ENCODE peak calls at places on chromosomes 6 and 20, in eight cellular contexts. G is endothelial cell of umbilical vein, R is K562, F is HepG2, P is GM12878, I is HCT116, Y is H1, C is SK-N-SH. B is an unnamed sample.

GRCh38 chr6:125773387-125774341 is 17.1 kb upstream of the NCOA7 start:
- DNase-seq in G (no peak), Y (no peak), C (no peak), R (no peak), I (no peak), F (no peak), P (no peak), B (no peak)

GRCh38 chr20:50187403-50188051 is 3.1 kb upstream of the CEBPB start:
- DNase-seq in Y (no peak), F (peak; percentile 77), R (peak; percentile 77), G (no peak), C (no peak), P (no peak), I (no peak), B (peak; percentile 46)

GRCh38 chr6:36720251-36721141 is 22.9 kb downstream of the RAB44 start:
- DNase-seq in F (no peak), I (no peak), P (no peak), C (no peak), Y (no peak), G (no peak), R (no peak), B (no peak)

GRCh38 chr20:45835230-45836224 is 1.9 kb downstream of the SNX21 start:
- DNase-seq in F (no peak), R (peak; percentile 83), G (no peak), Y (no peak), P (no peak), C (no peak), I (no peak), B (no peak)

GRCh38 chr6:139490482-139490881 is 116.0 kb upstream of the CITED2 start:
- DNase-seq in P (no peak), R (peak; percentile 61), C (no peak), G (peak; percentile 16), I (no peak), Y (no peak), F (peak; percentile 74), B (no peak)

GRCh38 chr6:85574932-85575598 is 18.6 kb downstream of the SNX14 start:
- DNase-seq in I (no peak), R (no peak), G (peak; percentile 82), P (no peak), C (no peak), F (peak; percentile 52), Y (no peak), B (no peak)

GRCh38 chr20:39195495-39196129 is 233.5 kb downstream of the DHX35 start:
- DNase-seq in C (peak; percentile 44), R (peak; percentile 4), I (no peak), Y (peak; percentile 53), G (no peak), F (no peak), P (no peak), B (peak; percentile 34)

GRCh38 chr6:111032493-111033140 is 50.8 kb downstream of the RPF2 start:
- DNase-seq in C (no peak), P (no peak), F (no peak), Y (no peak), R (no peak), I (no peak), G (no peak), B (no peak)

GRCh38 chr20:17499041-17499440 is 32.1 kb downstream of the BFSP1 start:
- DNase-seq in G (no peak), I (no peak), F (no peak), R (no peak), Y (no peak), C (no peak), P (no peak), B (no peak)

GRCh38 chr6:140494321-140495085 is 1120.1 kb upstream of the CITED2 start:
- DNase-seq in Y (no peak), I (no peak), P (no peak), R (no peak), C (no peak), F (no peak), G (no peak), B (no peak)

GRCh38 chr20:45088247-45088646 is 12.7 kb downstream of the KCNS1 start:
- DNase-seq in G (no peak), Y (no peak), C (no peak), R (no peak), F (no peak), I (no peak), P (no peak), B (peak; percentile 19)

GRCh38 chr6:14549319-14549770 is 431.8 kb downstream of the CD83 start:
- DNase-seq in Y (no peak), P (no peak), F (no peak), R (no peak), C (no peak), G (no peak), I (no peak), B (peak; percentile 10)

GRCh38 chr6:57143690-57144089 is 28.4 kb upstream of the BAG2 start:
- DNase-seq in R (no peak), G (no peak), I (no peak), F (no peak), C (no peak), P (no peak), Y (no peak), B (no peak)

GRCh38 chr20:5770987-5771318 is 20.8 kb downstream of the SHLD1 start:
- DNase-seq in Y (no peak), C (no peak), F (no peak), I (no peak), G (no peak), R (no peak), P (peak; percentile 54), B (no peak)

GRCh38 chr20:5767493-5768098 is 17.4 kb downstream of the SHLD1 start:
- DNase-seq in Y (no peak), F (no peak), P (no peak), R (no peak), C (no peak), I (no peak), G (no peak), B (no peak)

GRCh38 chr20:5770240-5770986 is 20.2 kb downstream of the SHLD1 start:
- DNase-seq in Y (no peak), F (no peak), I (no peak), R (no peak), G (no peak), P (no peak), C (no peak), B (no peak)

DNA sequence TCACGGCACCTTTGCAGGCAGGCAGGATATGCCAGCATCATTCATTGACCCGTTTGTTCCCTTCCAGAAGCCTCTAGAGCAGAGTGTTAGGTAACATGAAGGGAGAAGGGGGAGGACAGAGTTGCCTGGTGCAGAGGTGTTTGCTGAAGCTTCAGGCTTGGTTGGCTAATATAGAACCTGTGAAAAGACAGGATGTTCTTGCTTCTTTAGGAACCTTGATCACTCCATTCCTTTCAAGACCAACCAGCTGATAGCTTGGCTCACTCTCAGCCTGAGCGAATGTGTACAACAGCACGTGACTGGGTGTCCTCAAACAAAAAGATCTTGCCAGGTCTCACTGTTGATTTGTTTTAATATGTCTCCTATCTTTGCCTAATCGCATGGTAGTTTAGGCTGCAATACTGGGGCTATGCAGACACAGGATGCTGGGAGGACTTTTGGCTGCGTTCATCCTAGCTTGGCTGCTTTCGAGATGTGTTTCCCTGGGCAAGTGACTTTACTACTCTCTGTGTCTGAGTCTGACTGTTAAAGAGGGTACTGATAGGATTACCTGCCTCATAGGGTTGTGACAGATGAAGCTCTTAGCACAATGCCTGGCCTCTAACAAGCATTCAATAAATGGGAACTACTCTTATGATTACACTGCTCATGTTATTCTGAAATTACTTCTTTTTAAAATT is 16.0 kb downstream of the SHLD1 start:
- DNase-seq in I (no peak), P (no peak), R (no peak), Y (no peak), C (no peak), G (no peak), F (no peak), B (no peak)
- TF ChIP-seq POLR2AphosphoS5 in I (no peak), P (no peak), R (no peak), Y (no peak), C (no peak), G (no peak), F (no peak), B (no peak)

GRCh38 chr20:63317601-63318291 is 24.8 kb downstream of the COL20A1 start:
- DNase-seq in I (no peak), Y (no peak), C (no peak), G (no peak), P (no peak), F (no peak), R (no peak), B (no peak)

GRCh38 chr20:63315982-63316491 is 23.1 kb downstream of the COL20A1 start:
- DNase-seq in G (no peak), I (no peak), Y (no peak), C (no peak), R (no peak), F (no peak), P (no peak), B (no peak)

GRCh38 chr20:63317061-63317460 is 24.1 kb downstream of the COL20A1 start:
- DNase-seq in Y (no peak), G (no peak), I (no peak), C (no peak), F (no peak), P (no peak), R (no peak), B (no peak)

GRCh38 chr20:63315240-63315981 is 22.4 kb downstream of the COL20A1 start:
- DNase-seq in Y (no peak), I (no peak), F (no peak), R (no peak), C (no peak), P (no peak), G (no peak), B (no peak)

GRCh38 chr20:63316502-63316921 is 23.5 kb downstream of the COL20A1 start:
- DNase-seq in F (no peak), R (no peak), G (no peak), Y (no peak), C (no peak), P (no peak), I (no peak), B (no peak)
- H2AFZ ChIP-seq in F (no peak overlapping the region), R (no peak overlapping the region), G (no peak overlapping the region), Y (no peak overlapping the region), C (no peak overlapping the region), P (no peak overlapping the region), I (no peak overlapping the region), B (no peak overlapping the region)

DNA sequence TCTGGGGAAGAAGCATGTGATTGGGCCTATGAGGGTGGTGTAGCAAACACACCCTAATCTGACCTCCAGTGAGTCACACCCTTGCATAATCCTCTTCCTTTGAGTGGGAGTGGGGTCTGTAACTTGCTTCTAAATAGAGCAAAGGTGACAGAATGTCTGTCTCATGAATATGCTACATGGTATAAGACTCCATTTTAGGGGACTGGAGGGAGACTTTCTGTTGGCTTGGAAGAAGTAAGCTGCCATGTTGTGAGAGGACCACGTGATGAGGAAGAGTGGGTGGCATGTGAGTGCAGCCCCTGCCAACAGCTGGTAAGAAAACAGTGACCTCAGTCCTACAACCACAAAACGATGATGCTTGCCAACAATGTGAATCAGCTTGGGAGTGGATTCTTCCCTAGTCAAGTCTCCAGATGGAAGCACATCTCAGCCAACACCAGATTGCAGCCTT is 3.7 kb downstream of the AK9 start:
- DNase-seq in Y (no peak), C (no peak), R (peak; percentile 24), F (no peak), G (peak; percentile 34), I (no peak), P (no peak), B (no peak)
- TF ChIP-seq POLR2AphosphoS5 in Y (no peak), C (no peak), R (no peak), F (no peak), G (no peak), I (no peak), P (no peak), B (no peak)

DNA sequence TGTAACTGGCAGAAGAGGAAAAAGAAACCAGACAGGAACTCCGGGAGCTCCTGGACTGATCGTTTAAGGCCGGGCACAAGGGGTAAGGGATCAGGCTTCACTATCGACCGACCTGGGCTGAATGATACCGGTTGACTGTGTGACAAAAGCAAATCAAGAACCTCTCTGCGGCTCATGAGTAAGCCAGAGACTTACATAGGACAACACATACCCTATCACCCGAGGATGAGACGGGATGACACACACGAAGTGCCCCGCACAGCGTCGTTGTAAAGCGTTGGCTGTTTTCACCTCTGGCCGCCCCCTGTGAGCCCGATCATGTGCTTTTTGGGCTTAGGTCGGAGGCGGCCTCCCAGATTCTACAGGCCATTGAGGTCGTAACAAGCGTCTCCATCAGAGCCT is 695 bp upstream of the TGIF2 start:
- DNase-seq in F (peak; percentile 65), G (no peak), Y (no peak), R (peak; percentile 67), C (peak; percentile 26), I (no peak), P (no peak), B (peak; percentile 58)
- H2AFZ ChIP-seq in F (peak overlapping the region; percentile 4), G (peak overlapping the region; percentile 98), Y (no peak overlapping the region), R (peak overlapping the region; percentile 94), C (peak overlapping the region; percentile 91), I (peak overlapping the region; percentile 71), P (peak overlapping the region; percentile 75), B (no peak overlapping the region)

B was measured in GM23338.